ENCODE peak calls at places on chromosomes 11 and 22, in nine cellular contexts. G is activated effector memory CD4-positive, alpha-beta T cell treated with anti-CD3 and anti-CD28 coated beads, Interleukin-2, amount 50 U/mL, for 16 hours; I is NB4; K is neuronal stem cell; Q is GM12892; B is HEK293T; R is memory B cell; W is psoas muscle; C is amygdala. D is an unnamed sample.

GRCh38 chr11:19867064-19867463 is 154.4 kb downstream of the NAV2 start:
- DNase-seq in B (no peak), Q (no peak), W (no peak), G (no peak), K (no peak), I (no peak), R (no peak), C (no peak), D (no peak)

GRCh38 chr11:60757231-60757800 is 649 bp downstream of the MS4A15 start:
- DNase-seq in C (no peak), W (no peak), K (no peak), B (no peak), I (no peak), R (no peak), Q (no peak), G (peak; percentile 37), D (no peak)

GRCh38 chr11:64760759-64761417 is 1.1 kb upstream of the PYGM start:
- DNase-seq in G (no peak), K (no peak), C (no peak), W (peak; percentile 57), Q (no peak), B (no peak), I (no peak), R (no peak), D (peak; percentile 73)

GRCh38 chr11:68164437-68164836 is 43.2 kb upstream of the CHKA start:
- DNase-seq in B (no peak), K (no peak), W (no peak), I (no peak), C (no peak), G (no peak), Q (no peak), R (no peak), D (no peak)

GRCh38 chr11:47254381-47254780 is 3.4 kb upstream of the NR1H3 start:
- DNase-seq in K (no peak), C (no peak), W (peak; percentile 65), R (no peak), Q (no peak), I (peak; percentile 25), G (no peak), B (no peak), D (peak; percentile 45)

GRCh38 chr22:21975854-21976345 is 6.7 kb downstream of the TOP3B start:
- DNase-seq in G (no peak), C (no peak), K (no peak), I (no peak), B (no peak), W (peak; percentile 14), Q (no peak), R (no peak), D (no peak)

GRCh38 chr22:27545071-27545470 is 256.5 kb downstream of the MN1 start:
- DNase-seq in W (no peak), C (no peak), Q (no peak), I (no peak), G (no peak), K (no peak), B (no peak), R (no peak), D (no peak)

GRCh38 chr11:100612766-100613165 is 74.3 kb upstream of the ARHGAP42 start:
- DNase-seq in W (no peak), R (no peak), C (no peak), I (peak; percentile 34), K (no peak), B (no peak), Q (no peak), G (no peak), D (no peak)

GRCh38 chr11:61686469-61686868 is 6.3 kb downstream of the DAGLA start:
- DNase-seq in Q (no peak), B (no peak), I (no peak), R (no peak), K (no peak), W (no peak), C (no peak), G (no peak), D (no peak)

GRCh38 chr11:114818382-114818781 is 140.1 kb downstream of the NXPE2 start:
- DNase-seq in K (no peak), W (no peak), Q (no peak), B (no peak), C (no peak), R (no peak), I (no peak), G (no peak), D (no peak)

GRCh38 chr22:41919357-41920224 is 4.7 kb upstream of the SHISA8 start:
- DNase-seq in B (no peak), Q (peak; percentile 77), W (peak; percentile 78), C (peak; percentile 25), G (peak; percentile 82), R (peak; percentile 97), K (no peak), I (peak; percentile 78), D (no peak)

GRCh38 chr11:69635804-69636511 is 5.0 kb upstream of the CCND1 start:
- DNase-seq in R (no peak), G (no peak), B (no peak), I (no peak), C (no peak), W (no peak), Q (no peak), K (no peak), D (no peak)

GRCh38 chr22:36104988-36105387 is 55.6 kb downstream of the APOL3 start:
- DNase-seq in G (no peak), I (no peak), Q (no peak), B (no peak), K (no peak), C (no peak), R (no peak), W (no peak), D (no peak)

GRCh38 chr11:57288771-57289579 is 35.8 kb downstream of the TNKS1BP1 start:
- DNase-seq in G (no peak), Q (no peak), R (no peak), C (no peak), B (no peak), I (no peak), K (no peak), W (no peak), D (no peak)

GRCh38 chr11:123111465-123111864 is 49.5 kb upstream of the HSPA8 start:
- DNase-seq in K (peak; percentile 39), G (no peak), W (no peak), C (no peak), Q (peak; percentile 40), R (no peak), I (peak; percentile 54), B (peak; percentile 48), D (no peak)

GRCh38 chr11:96155627-96156378 is 187.2 kb downstream of the MAML2 start:
- DNase-seq in G (peak; percentile 85), K (no peak), W (peak; percentile 86), C (peak; percentile 27), R (no peak), B (peak; percentile 34), I (peak; percentile 95), Q (peak; percentile 34), D (peak; percentile 59)

GRCh38 chr11:16809901-16810668 is 71.6 kb downstream of the C11orf58 start:
- DNase-seq in B (no peak), I (no peak), G (no peak), W (no peak), Q (no peak), C (peak; percentile 62), R (no peak), K (no peak), D (no peak)

GRCh38 chr11:46353706-46354105 is 6.4 kb downstream of the DGKZ start:
- DNase-seq in R (no peak), W (no peak), B (no peak), C (no peak), G (peak; percentile 80), Q (no peak), K (no peak), I (peak; percentile 55), D (no peak)

GRCh38 chr11:80331694-80332093 is 890.9 kb upstream of the TENM4 start:
- DNase-seq in K (no peak), Q (no peak), R (no peak), C (no peak), G (no peak), I (no peak), W (no peak), B (no peak), D (no peak)

GRCh38 chr22:41805639-41806038 is 5.2 kb downstream of the CCDC134 start:
- DNase-seq in C (no peak), G (no peak), R (no peak), I (no peak), W (no peak), K (no peak), Q (no peak), B (no peak), D (no peak)

GRCh38 chr11:119643212-119643877 is 85.7 kb downstream of the NECTIN1 start:
- DNase-seq in G (no peak), Q (no peak), R (no peak), W (no peak), B (no peak), I (no peak), K (no peak), C (no peak), D (no peak)

GRCh38 chr11:121661796-121662508 is 209.2 kb upstream of the SORL1-AS1 start:
- DNase-seq in G (no peak), I (no peak), W (no peak), B (no peak), R (no peak), Q (no peak), K (no peak), C (no peak), D (no peak)

GRCh38 chr11:61059260-61059752 is 43.0 kb upstream of the CD5 start:
- DNase-seq in C (no peak), Q (no peak), W (no peak), G (peak; percentile 57), K (no peak), B (no peak), I (no peak), R (no peak), D (no peak)

GRCh38 chr11:121575250-121575962 is 122.6 kb upstream of the SORL1-AS1 start:
- DNase-seq in C (peak; percentile 48), B (no peak), G (no peak), K (no peak), W (peak; percentile 75), I (peak; percentile 94), R (no peak), Q (no peak), D (peak; percentile 35)

GRCh38 chr11:15418887-15419286 is 304.2 kb downstream of the INSC start:
- DNase-seq in Q (no peak), K (no peak), R (no peak), G (no peak), W (no peak), C (no peak), I (no peak), B (no peak), D (no peak)

GRCh38 chr22:22584722-22585121 is 25.7 kb upstream of the PRAME start:
- DNase-seq in K (no peak), R (no peak), I (no peak), B (no peak), C (no peak), G (no peak), Q (no peak), W (no peak), D (no peak)

GRCh38 chr22:17633217-17633997 is 4.9 kb upstream of the ATP6V1E1 start:
- DNase-seq in W (no peak), R (no peak), C (no peak), I (no peak), K (no peak), G (no peak), Q (no peak), B (no peak), D (peak; percentile 12)

GRCh38 chr11:65499713-65500261 is 942 bp downstream of the MALAT1 start:
- DNase-seq in K (no peak), Q (no peak), B (no peak), C (no peak), G (no peak), R (no peak), W (no peak), I (no peak), D (no peak)

GRCh38 chr11:60840711-60841430 is 1.0 kb upstream of the CCDC86 start:
- DNase-seq in G (no peak), Q (no peak), R (no peak), W (peak; percentile 72), I (no peak), B (no peak), C (no peak), K (no peak), D (peak; percentile 30)

GRCh38 chr11:12214751-12215150 is 104.4 kb downstream of the MICAL2 start:
- DNase-seq in W (no peak), Q (no peak), K (no peak), C (no peak), B (no peak), R (no peak), G (no peak), I (no peak), D (no peak)

GRCh38 chr11:69212121-69213110 is 56.7 kb downstream of the SMIM38 start:
- DNase-seq in B (no peak), Q (no peak), I (no peak), K (no peak), C (no peak), G (peak; percentile 54), R (no peak), W (no peak), D (no peak)